ENCODE peak calls at places on chromosomes 16 and 17, in eight cellular contexts. U is memory B cell; O is stimulated activated CD8-positive, alpha-beta memory T cell treated with anti-CD3 and anti-CD28 coated beads, Interleukin-15, amount 100 ng/mL, for 24 hours; W is A172; H is AG08396; Z is tibial nerve; E is CD8-positive, alpha-beta T cell; I is GM04504. M is an unnamed sample.

GRCh38 chr16:81823734-81824133 is 44.6 kb downstream of the PLCG2 start:
- DNase-seq in H (no peak), E (no peak), Z (no peak), O (no peak), W (no peak), U (no peak), I (no peak), M (no peak)

GRCh38 chr17:5672815-5673430 is 88.6 kb upstream of the NLRP1 start:
- DNase-seq in W (no peak), I (no peak), E (no peak), U (no peak), O (no peak), Z (no peak), H (no peak), M (no peak)

GRCh38 chr17:75778861-75779249 is 5.8 kb upstream of the UNK start:
- DNase-seq in Z (no peak), W (no peak), E (peak; percentile 70), O (no peak), H (no peak), U (peak; percentile 64), I (no peak), M (no peak)

GRCh38 chr17:77189148-77189547 is 48.4 kb downstream of the SEC14L1 start:
- DNase-seq in W (no peak), Z (no peak), U (no peak), O (no peak), I (no peak), E (no peak), H (no peak), M (no peak)

GRCh38 chr16:75053791-75054555 is 55.1 kb downstream of the ZNRF1 start:
- DNase-seq in Z (peak; percentile 37), O (no peak), E (peak; percentile 22), W (peak; percentile 8), H (no peak), U (no peak), I (no peak), M (no peak)

GRCh38 chr17:60463157-60463820 is 41.0 kb downstream of the CHCT1 start:
- DNase-seq in O (no peak), H (no peak), U (no peak), Z (no peak), E (no peak), I (no peak), W (no peak), M (no peak)

GRCh38 chr17:41763327-41763726 is 23.2 kb downstream of the JUP start:
- DNase-seq in Z (no peak), O (no peak), W (no peak), H (no peak), I (no peak), U (no peak), E (no peak), M (no peak)

GRCh38 chr16:56608876-56609462 is 585 bp downstream of the MT2A start:
- DNase-seq in H (no peak), I (no peak), O (no peak), Z (no peak), W (peak; percentile 47), U (no peak), E (no peak), M (no peak)

GRCh38 chr17:41792835-41793748 is 6.6 kb upstream of the JUP start:
- DNase-seq in I (no peak), E (no peak), Z (no peak), W (peak; percentile 96), U (no peak), H (no peak), O (no peak), M (no peak)

GRCh38 chr17:9900744-9901143 is 4.3 kb downstream of the RCVRN start:
- DNase-seq in I (peak; percentile 72), Z (no peak), H (peak; percentile 21), W (peak; percentile 91), E (no peak), O (no peak), U (no peak), M (no peak)

GRCh38 chr16:15754821-15755534 is 101.8 kb downstream of the MYH11 start:
- DNase-seq in O (no peak), W (no peak), Z (no peak), H (no peak), I (no peak), E (no peak), U (no peak), M (no peak)

GRCh38 chr17:395179-395578 is 42.6 kb upstream of the RPH3AL start:
- DNase-seq in O (no peak), H (no peak), I (no peak), U (no peak), E (no peak), Z (no peak), W (no peak), M (no peak)

GRCh38 chr17:69525920-69526841 is 111.7 kb downstream of the MAP2K6 start:
- DNase-seq in H (peak; percentile 51), E (no peak), U (no peak), W (peak; percentile 71), I (no peak), Z (no peak), O (no peak), M (no peak)

GRCh38 chr16:83994703-83995102 is 26.7 kb downstream of the NECAB2 start:
- DNase-seq in U (no peak), O (no peak), I (no peak), H (no peak), W (no peak), E (no peak), Z (no peak), M (no peak)

GRCh38 chr17:58303981-58304734 is 23.4 kb upstream of the MPO start:
- DNase-seq in Z (no peak), O (no peak), U (peak; percentile 53), W (peak; percentile 44), E (peak; percentile 57), I (no peak), H (peak; percentile 86), M (no peak)

GRCh38 chr16:10752843-10753523 is 9.3 kb downstream of the NUBP1 start:
- DNase-seq in U (peak; percentile 54), E (peak; percentile 11), W (no peak), I (no peak), O (no peak), Z (peak; percentile 70), H (no peak), M (no peak)

GRCh38 chr16:2228161-2228824 is 4.9 kb downstream of the E4F1 start:
- DNase-seq in U (no peak), H (no peak), E (no peak), W (no peak), Z (no peak), I (no peak), O (no peak), M (no peak)

GRCh38 chr17:82545071-82545462 is 25.5 kb downstream of the FOXK2 start:
- DNase-seq in I (no peak), O (no peak), U (no peak), H (no peak), E (no peak), Z (no peak), W (no peak), M (no peak)

M was measured in BJ.